ENCODE peak calls at places on chromosomes 13 and 19, in eight cellular contexts. One of them, this sample, is unnamed.

GRCh38 chr19:14002571-14003278 is 3.4 kb downstream of the RFX1 start:
- DNase-seq in upper lobe of left lung: no peak
- DNase-seq in colonic mucosa: no peak
- DNase-seq in mammary epithelial cell: no peak
- DNase-seq in aorta: peak; percentile 49
- DNase-seq in heart left ventricle: peak; percentile 20
- DNase-seq in SJCRH30: no peak
- DNase-seq in CD8-positive, alpha-beta memory T cell: peak; percentile 38
- DNase-seq in this sample: no peak

GRCh38 chr19:51783373-51783772 is 11.6 kb upstream of the FPR3 start:
- DNase-seq in upper lobe of left lung: no peak
- DNase-seq in colonic mucosa: no peak
- DNase-seq in mammary epithelial cell: peak; percentile 78
- DNase-seq in aorta: no peak
- DNase-seq in heart left ventricle: no peak
- DNase-seq in SJCRH30: no peak
- DNase-seq in CD8-positive, alpha-beta memory T cell: no peak
- DNase-seq in this sample: no peak

GRCh38 chr13:39410089-39410901 is 192.7 kb downstream of the LHFPL6 start:
- DNase-seq in upper lobe of left lung: no peak
- DNase-seq in colonic mucosa: no peak
- DNase-seq in mammary epithelial cell: peak; percentile 10
- DNase-seq in aorta: no peak
- DNase-seq in heart left ventricle: no peak
- DNase-seq in SJCRH30: no peak
- DNase-seq in CD8-positive, alpha-beta memory T cell: no peak
- DNase-seq in this sample: no peak

GRCh38 chr19:4575978-4576933 is 16.8 kb upstream of the SEMA6B start:
- DNase-seq in upper lobe of left lung: peak; percentile 59
- DNase-seq in colonic mucosa: peak; percentile 71
- DNase-seq in mammary epithelial cell: no peak
- DNase-seq in aorta: no peak
- DNase-seq in heart left ventricle: peak; percentile 75
- DNase-seq in SJCRH30: peak; percentile 87
- DNase-seq in CD8-positive, alpha-beta memory T cell: peak; percentile 55
- DNase-seq in this sample: peak; percentile 80

GRCh38 chr13:24662195-24663088 is 17.8 kb upstream of the ATP12A start:
- DNase-seq in upper lobe of left lung: no peak
- DNase-seq in colonic mucosa: peak; percentile 74
- DNase-seq in mammary epithelial cell: no peak
- DNase-seq in aorta: no peak
- DNase-seq in heart left ventricle: no peak
- DNase-seq in SJCRH30: no peak
- DNase-seq in CD8-positive, alpha-beta memory T cell: no peak
- DNase-seq in this sample: no peak

GRCh38 chr13:42907745-42908144 is 84.3 kb downstream of the EPSTI1 start:
- DNase-seq in upper lobe of left lung: no peak
- DNase-seq in colonic mucosa: no peak
- DNase-seq in mammary epithelial cell: no peak
- DNase-seq in aorta: no peak
- DNase-seq in heart left ventricle: no peak
- DNase-seq in SJCRH30: no peak
- DNase-seq in CD8-positive, alpha-beta memory T cell: no peak
- DNase-seq in this sample: no peak

GRCh38 chr13:20525144-20525600 is 485 bp downstream of the CRYL1 start:
- DNase-seq in upper lobe of left lung: peak; percentile 44
- DNase-seq in colonic mucosa: peak; percentile 61
- DNase-seq in mammary epithelial cell: peak; percentile 7
- DNase-seq in aorta: peak; percentile 55
- DNase-seq in heart left ventricle: peak; percentile 39
- DNase-seq in SJCRH30: no peak
- DNase-seq in CD8-positive, alpha-beta memory T cell: no peak
- DNase-seq in this sample: peak; percentile 69

GRCh38 chr19:5967994-5968430 is 9.9 kb downstream of the RANBP3 start:
- DNase-seq in upper lobe of left lung: peak; percentile 74
- DNase-seq in colonic mucosa: peak; percentile 90
- DNase-seq in mammary epithelial cell: peak; percentile 67
- DNase-seq in aorta: peak; percentile 70
- DNase-seq in heart left ventricle: no peak
- DNase-seq in SJCRH30: peak; percentile 50
- DNase-seq in CD8-positive, alpha-beta memory T cell: peak; percentile 34
- DNase-seq in this sample: no peak

GRCh38 chr19:7562646-7563393 is 27.3 kb downstream of the PNPLA6 start:
- DNase-seq in upper lobe of left lung: no peak
- DNase-seq in colonic mucosa: no peak
- DNase-seq in mammary epithelial cell: no peak
- DNase-seq in aorta: no peak
- DNase-seq in heart left ventricle: no peak
- DNase-seq in SJCRH30: no peak
- DNase-seq in CD8-positive, alpha-beta memory T cell: no peak
- DNase-seq in this sample: no peak

GRCh38 chr13:50650936-50651638 is 192.4 kb downstream of the DLEU7 start:
- DNase-seq in upper lobe of left lung: no peak
- DNase-seq in colonic mucosa: no peak
- DNase-seq in mammary epithelial cell: peak; percentile 29
- DNase-seq in aorta: no peak
- DNase-seq in heart left ventricle: no peak
- DNase-seq in SJCRH30: peak; percentile 29
- DNase-seq in CD8-positive, alpha-beta memory T cell: no peak
- DNase-seq in this sample: no peak

GRCh38 chr13:49148405-49148804 is 71.7 kb upstream of the MLNR start:
- DNase-seq in upper lobe of left lung: no peak
- DNase-seq in colonic mucosa: no peak
- DNase-seq in mammary epithelial cell: no peak
- DNase-seq in aorta: no peak
- DNase-seq in heart left ventricle: no peak
- DNase-seq in SJCRH30: no peak
- DNase-seq in CD8-positive, alpha-beta memory T cell: no peak
- DNase-seq in this sample: no peak

GRCh38 chr13:41053384-41053826 is 7.9 kb upstream of the WBP4 start:
- DNase-seq in upper lobe of left lung: no peak
- DNase-seq in colonic mucosa: peak; percentile 29
- DNase-seq in mammary epithelial cell: peak; percentile 20
- DNase-seq in aorta: no peak
- DNase-seq in heart left ventricle: peak; percentile 36
- DNase-seq in SJCRH30: no peak
- DNase-seq in CD8-positive, alpha-beta memory T cell: no peak
- DNase-seq in this sample: no peak

GRCh38 chr19:35378356-35378755 is 7.5 kb downstream of the GPR42 start:
- DNase-seq in upper lobe of left lung: no peak
- DNase-seq in colonic mucosa: no peak
- DNase-seq in mammary epithelial cell: no peak
- DNase-seq in aorta: no peak
- DNase-seq in heart left ventricle: no peak
- DNase-seq in SJCRH30: no peak
- DNase-seq in CD8-positive, alpha-beta memory T cell: no peak
- DNase-seq in this sample: peak; percentile 7

GRCh38 chr19:1417145-1417544 is 9.8 kb downstream of the DAZAP1 start:
- DNase-seq in upper lobe of left lung: no peak
- DNase-seq in colonic mucosa: no peak
- DNase-seq in mammary epithelial cell: no peak
- DNase-seq in aorta: no peak
- DNase-seq in heart left ventricle: no peak
- DNase-seq in SJCRH30: peak; percentile 67
- DNase-seq in CD8-positive, alpha-beta memory T cell: no peak
- DNase-seq in this sample: no peak

GRCh38 chr19:55605207-55605636 is 225 bp upstream of the ZNF865 start:
- DNase-seq in upper lobe of left lung: peak; percentile 98
- DNase-seq in colonic mucosa: peak; percentile 97
- DNase-seq in mammary epithelial cell: peak; percentile 95
- DNase-seq in aorta: peak; percentile 99
- DNase-seq in heart left ventricle: peak; percentile 98
- DNase-seq in SJCRH30: peak; percentile 99
- DNase-seq in CD8-positive, alpha-beta memory T cell: peak; percentile 98
- DNase-seq in this sample: peak; percentile 99

GRCh38 chr13:55244991-55245644 is 1895.6 kb upstream of the PRR20A start:
- DNase-seq in upper lobe of left lung: no peak
- DNase-seq in colonic mucosa: no peak
- DNase-seq in mammary epithelial cell: no peak
- DNase-seq in aorta: no peak
- DNase-seq in heart left ventricle: no peak
- DNase-seq in SJCRH30: peak; percentile 63
- DNase-seq in CD8-positive, alpha-beta memory T cell: no peak
- DNase-seq in this sample: no peak

GRCh38 chr19:49014123-49014869 is 2.6 kb downstream of the LHB start:
- DNase-seq in upper lobe of left lung: no peak
- DNase-seq in colonic mucosa: no peak
- DNase-seq in mammary epithelial cell: no peak
- DNase-seq in aorta: no peak
- DNase-seq in heart left ventricle: no peak
- DNase-seq in SJCRH30: no peak
- DNase-seq in CD8-positive, alpha-beta memory T cell: no peak
- DNase-seq in this sample: no peak

GRCh38 chr19:2055871-2056809 is 5.1 kb upstream of the MKNK2 start:
- DNase-seq in upper lobe of left lung: peak; percentile 64
- DNase-seq in colonic mucosa: peak; percentile 73
- DNase-seq in mammary epithelial cell: no peak
- DNase-seq in aorta: peak; percentile 73
- DNase-seq in heart left ventricle: peak; percentile 79
- DNase-seq in SJCRH30: no peak
- DNase-seq in CD8-positive, alpha-beta memory T cell: no peak
- DNase-seq in this sample: peak; percentile 69

GRCh38 chr13:68056816-68057710 is 826.9 kb upstream of the PCDH9 start:
- DNase-seq in upper lobe of left lung: no peak
- DNase-seq in colonic mucosa: peak; percentile 27
- DNase-seq in mammary epithelial cell: peak; percentile 72
- DNase-seq in aorta: peak; percentile 57
- DNase-seq in heart left ventricle: no peak
- DNase-seq in SJCRH30: peak; percentile 12
- DNase-seq in CD8-positive, alpha-beta memory T cell: no peak
- DNase-seq in this sample: no peak

GRCh38 chr13:40422588-40423235 is 243.7 kb downstream of the FOXO1 start:
- DNase-seq in upper lobe of left lung: no peak
- DNase-seq in colonic mucosa: no peak
- DNase-seq in mammary epithelial cell: peak; percentile 43
- DNase-seq in aorta: no peak
- DNase-seq in heart left ventricle: no peak
- DNase-seq in SJCRH30: no peak
- DNase-seq in CD8-positive, alpha-beta memory T cell: no peak
- DNase-seq in this sample: no peak

GRCh38 chr19:4851551-4852290 is 15.7 kb downstream of the PLIN3 start:
- DNase-seq in upper lobe of left lung: peak; percentile 70
- DNase-seq in colonic mucosa: peak; percentile 72
- DNase-seq in mammary epithelial cell: no peak
- DNase-seq in aorta: peak; percentile 79
- DNase-seq in heart left ventricle: peak; percentile 75
- DNase-seq in SJCRH30: peak; percentile 67
- DNase-seq in CD8-positive, alpha-beta memory T cell: peak; percentile 69
- DNase-seq in this sample: peak; percentile 83

GRCh38 chr13:71540098-71540497 is 326.9 kb downstream of the DACH1 start:
- DNase-seq in upper lobe of left lung: no peak
- DNase-seq in colonic mucosa: no peak
- DNase-seq in mammary epithelial cell: no peak
- DNase-seq in aorta: no peak
- DNase-seq in heart left ventricle: no peak
- DNase-seq in SJCRH30: no peak
- DNase-seq in CD8-positive, alpha-beta memory T cell: no peak
- DNase-seq in this sample: no peak
- H3K27ac ChIP-seq in upper lobe of left lung: no peak overlapping the region
- H3K27ac ChIP-seq in colonic mucosa: no peak overlapping the region
- H3K27ac ChIP-seq in mammary epithelial cell: no peak overlapping the region
- H3K27ac ChIP-seq in aorta: no peak overlapping the region
- H3K27ac ChIP-seq in heart left ventricle: no peak overlapping the region
- H3K27ac ChIP-seq in SJCRH30: no peak overlapping the region
- H3K27ac ChIP-seq in CD8-positive, alpha-beta memory T cell: no peak overlapping the region
- H3K27ac ChIP-seq in this sample: no peak overlapping the region

GRCh38 chr19:23884363-23884762 is 30.3 kb upstream of the ZNF726 start:
- DNase-seq in upper lobe of left lung: no peak
- DNase-seq in colonic mucosa: no peak
- DNase-seq in mammary epithelial cell: no peak
- DNase-seq in aorta: no peak
- DNase-seq in heart left ventricle: no peak
- DNase-seq in SJCRH30: no peak
- DNase-seq in CD8-positive, alpha-beta memory T cell: no peak
- DNase-seq in this sample: no peak
- H3K27me3 ChIP-seq in upper lobe of left lung: no peaks in the 10 kb centered on the region
- H3K27me3 ChIP-seq in colonic mucosa: no peaks in the 10 kb centered on the region
- H3K27me3 ChIP-seq in mammary epithelial cell: no peaks in the 10 kb centered on the region
- H3K27me3 ChIP-seq in aorta: no peaks in the 10 kb centered on the region
- H3K27me3 ChIP-seq in heart left ventricle: no peaks in the 10 kb centered on the region
- H3K27me3 ChIP-seq in SJCRH30: no peaks in the 10 kb centered on the region
- H3K27me3 ChIP-seq in CD8-positive, alpha-beta memory T cell: no peaks in the 10 kb centered on the region
- H3K27me3 ChIP-seq in this sample: no peaks in the 10 kb centered on the region

GRCh38 chr13:109586509-109587346 is 199.7 kb downstream of the IRS2 start:
- DNase-seq in upper lobe of left lung: peak; percentile 31
- DNase-seq in colonic mucosa: peak; percentile 73
- DNase-seq in mammary epithelial cell: no peak
- DNase-seq in aorta: no peak
- DNase-seq in heart left ventricle: no peak
- DNase-seq in SJCRH30: no peak
- DNase-seq in CD8-positive, alpha-beta memory T cell: no peak
- DNase-seq in this sample: no peak
- H3K27ac ChIP-seq in upper lobe of left lung: no peak overlapping the region
- H3K27ac ChIP-seq in colonic mucosa: peak overlapping the region; percentile 72
- H3K27ac ChIP-seq in mammary epithelial cell: no peak overlapping the region
- H3K27ac ChIP-seq in aorta: no peak overlapping the region
- H3K27ac ChIP-seq in heart left ventricle: no peak overlapping the region
- H3K27ac ChIP-seq in SJCRH30: no peak overlapping the region
- H3K27ac ChIP-seq in CD8-positive, alpha-beta memory T cell: no peak overlapping the region
- H3K27ac ChIP-seq in this sample: no peak overlapping the region

GRCh38 chr13:110306340-110306959 is 507 bp downstream of the COL4A1 start:
- DNase-seq in upper lobe of left lung: no peak
- DNase-seq in colonic mucosa: no peak
- DNase-seq in mammary epithelial cell: no peak
- DNase-seq in aorta: no peak
- DNase-seq in heart left ventricle: no peak
- DNase-seq in SJCRH30: peak; percentile 62
- DNase-seq in CD8-positive, alpha-beta memory T cell: no peak
- DNase-seq in this sample: no peak

GRCh38 chr13:110305001-110305400 is 2.0 kb downstream of the COL4A1 start:
- DNase-seq in upper lobe of left lung: no peak
- DNase-seq in colonic mucosa: no peak
- DNase-seq in mammary epithelial cell: no peak
- DNase-seq in aorta: no peak
- DNase-seq in heart left ventricle: no peak
- DNase-seq in SJCRH30: no peak
- DNase-seq in CD8-positive, alpha-beta memory T cell: no peak
- DNase-seq in this sample: no peak

GRCh38 chr13:110304256-110304655 is 2.7 kb downstream of the COL4A1 start:
- DNase-seq in upper lobe of left lung: no peak
- DNase-seq in colonic mucosa: no peak
- DNase-seq in mammary epithelial cell: no peak
- DNase-seq in aorta: no peak
- DNase-seq in heart left ventricle: no peak
- DNase-seq in SJCRH30: no peak
- DNase-seq in CD8-positive, alpha-beta memory T cell: no peak
- DNase-seq in this sample: no peak

GRCh38 chr13:110305949-110306339 is 1.0 kb downstream of the COL4A1 start:
- DNase-seq in upper lobe of left lung: no peak
- DNase-seq in colonic mucosa: no peak
- DNase-seq in mammary epithelial cell: no peak
- DNase-seq in aorta: no peak
- DNase-seq in heart left ventricle: no peak
- DNase-seq in SJCRH30: peak; percentile 67
- DNase-seq in CD8-positive, alpha-beta memory T cell: no peak
- DNase-seq in this sample: no peak

DNA sequence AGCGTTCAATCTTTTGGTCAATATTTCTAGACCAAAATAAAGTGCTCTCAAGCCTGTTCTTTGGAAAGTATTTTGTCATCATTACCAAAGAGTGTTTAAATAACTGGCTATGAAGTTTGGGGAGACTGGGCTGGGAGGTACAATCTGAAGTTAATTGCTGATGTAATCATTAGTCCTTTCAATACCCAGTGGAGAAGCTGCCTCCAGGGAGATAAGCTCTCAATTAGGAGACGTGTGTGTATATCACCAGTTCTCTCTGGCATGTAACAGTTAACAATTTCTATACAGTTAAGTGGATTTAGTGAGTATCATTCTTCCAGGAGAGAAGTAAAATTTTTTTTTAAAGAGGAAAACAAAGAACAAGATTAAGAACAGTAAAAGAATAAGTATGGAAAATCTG is 1.4 kb downstream of the COL4A1 start:
- DNase-seq in upper lobe of left lung: no peak
- DNase-seq in colonic mucosa: no peak
- DNase-seq in mammary epithelial cell: no peak
- DNase-seq in aorta: no peak
- DNase-seq in heart left ventricle: no peak
- DNase-seq in SJCRH30: no peak
- DNase-seq in CD8-positive, alpha-beta memory T cell: no peak
- DNase-seq in this sample: no peak
- H3K27me3 ChIP-seq in upper lobe of left lung: no peaks in the 10 kb centered on the region
- H3K27me3 ChIP-seq in colonic mucosa: peaks cover 28% of the 10 kb centered on the region
- H3K27me3 ChIP-seq in mammary epithelial cell: no peaks in the 10 kb centered on the region
- H3K27me3 ChIP-seq in aorta: no peaks in the 10 kb centered on the region
- H3K27me3 ChIP-seq in heart left ventricle: no peaks in the 10 kb centered on the region
- H3K27me3 ChIP-seq in SJCRH30: no peaks in the 10 kb centered on the region
- H3K27me3 ChIP-seq in CD8-positive, alpha-beta memory T cell: peaks cover 7% of the 10 kb centered on the region
- H3K27me3 ChIP-seq in this sample: peaks cover 14% of the 10 kb centered on the region

This sample was measured in upper lobe of right lung.